ENCODE peak calls at places on chromosomes 5 and 9, in seven cellular contexts. One of them, this sample, is unnamed.

GRCh38 chr5:126536874-126537273 is 58.1 kb downstream of the ALDH7A1 start:
- DNase-seq in tibial artery: no peak
- DNase-seq in fibroblast of lung: peak
- DNase-seq in brain microvascular endothelial cell: no peak
- DNase-seq in right atrium auricular region: no peak
- DNase-seq in ovary: no peak
- DNase-seq in PC-9: no peak
- DNase-seq in this sample: no peak

GRCh38 chr9:98341157-98342102 is 86.0 kb upstream of the TBC1D2 start:
- DNase-seq in brain microvascular endothelial cell: no peak
- DNase-seq in fibroblast of lung: no peak
- DNase-seq in ovary: no peak
- DNase-seq in PC-9: no peak
- DNase-seq in right atrium auricular region: no peak
- DNase-seq in tibial artery: no peak
- DNase-seq in this sample: no peak

GRCh38 chr5:148224131-148224742 is 14.1 kb upstream of the MARCOL start:
- DNase-seq in brain microvascular endothelial cell: no peak
- DNase-seq in ovary: no peak
- DNase-seq in tibial artery: no peak
- DNase-seq in right atrium auricular region: no peak
- DNase-seq in fibroblast of lung: no peak
- DNase-seq in PC-9: peak
- DNase-seq in this sample: no peak

GRCh38 chr5:64784451-64785025 is 15.8 kb downstream of the CWC27 start:
- DNase-seq in ovary: peak
- DNase-seq in fibroblast of lung: peak
- DNase-seq in tibial artery: peak
- DNase-seq in brain microvascular endothelial cell: peak
- DNase-seq in PC-9: peak
- DNase-seq in right atrium auricular region: peak
- DNase-seq in this sample: no peak

GRCh38 chr9:4691794-4692193 is 12.4 kb downstream of the CDC37L1 start:
- DNase-seq in fibroblast of lung: no peak
- DNase-seq in tibial artery: no peak
- DNase-seq in right atrium auricular region: no peak
- DNase-seq in PC-9: no peak
- DNase-seq in brain microvascular endothelial cell: no peak
- DNase-seq in ovary: no peak
- DNase-seq in this sample: no peak

GRCh38 chr5:138696501-138696900 is 56.7 kb upstream of the CTNNA1 start:
- DNase-seq in right atrium auricular region: no peak
- DNase-seq in ovary: no peak
- DNase-seq in brain microvascular endothelial cell: peak
- DNase-seq in tibial artery: no peak
- DNase-seq in fibroblast of lung: no peak
- DNase-seq in PC-9: peak
- DNase-seq in this sample: no peak

GRCh38 chr5:78929833-78930232 is 55.3 kb downstream of the ARSB start:
- DNase-seq in right atrium auricular region: no peak
- DNase-seq in ovary: no peak
- DNase-seq in PC-9: no peak
- DNase-seq in brain microvascular endothelial cell: no peak
- DNase-seq in tibial artery: no peak
- DNase-seq in fibroblast of lung: no peak
- DNase-seq in this sample: no peak

GRCh38 chr9:21688108-21689102 is 114.0 kb upstream of the MTAP start:
- DNase-seq in tibial artery: no peak
- DNase-seq in PC-9: peak
- DNase-seq in brain microvascular endothelial cell: peak
- DNase-seq in fibroblast of lung: peak
- DNase-seq in right atrium auricular region: no peak
- DNase-seq in ovary: no peak
- DNase-seq in this sample: no peak

GRCh38 chr5:142368529-142368928 is 43.7 kb upstream of the SPRY4 start:
- DNase-seq in fibroblast of lung: no peak
- DNase-seq in right atrium auricular region: no peak
- DNase-seq in tibial artery: peak
- DNase-seq in PC-9: no peak
- DNase-seq in brain microvascular endothelial cell: no peak
- DNase-seq in ovary: no peak
- DNase-seq in this sample: no peak

GRCh38 chr5:93717162-93717561 is 24.2 kb downstream of the POU5F2 start:
- DNase-seq in fibroblast of lung: peak
- DNase-seq in tibial artery: no peak
- DNase-seq in brain microvascular endothelial cell: peak
- DNase-seq in PC-9: no peak
- DNase-seq in right atrium auricular region: no peak
- DNase-seq in ovary: no peak
- DNase-seq in this sample: no peak

GRCh38 chr5:154273028-154273617 is 82.6 kb downstream of the GALNT10 start:
- DNase-seq in ovary: peak
- DNase-seq in PC-9: no peak
- DNase-seq in fibroblast of lung: peak
- DNase-seq in tibial artery: no peak
- DNase-seq in brain microvascular endothelial cell: no peak
- DNase-seq in right atrium auricular region: no peak
- DNase-seq in this sample: no peak

GRCh38 chr5:73544429-73545402 is 20.7 kb downstream of the ANKRA2 start:
- DNase-seq in fibroblast of lung: no peak
- DNase-seq in ovary: no peak
- DNase-seq in brain microvascular endothelial cell: no peak
- DNase-seq in tibial artery: no peak
- DNase-seq in PC-9: no peak
- DNase-seq in right atrium auricular region: no peak
- DNase-seq in this sample: peak

GRCh38 chr5:82358454-82358853 is 80.3 kb upstream of the RPS23 start:
- DNase-seq in brain microvascular endothelial cell: no peak
- DNase-seq in PC-9: peak
- DNase-seq in fibroblast of lung: peak
- DNase-seq in right atrium auricular region: no peak
- DNase-seq in tibial artery: no peak
- DNase-seq in ovary: no peak
- DNase-seq in this sample: no peak

GRCh38 chr5:100898504-100899346 is 4.4 kb downstream of the ST8SIA4 start:
- DNase-seq in tibial artery: no peak
- DNase-seq in brain microvascular endothelial cell: no peak
- DNase-seq in PC-9: no peak
- DNase-seq in right atrium auricular region: no peak
- DNase-seq in ovary: no peak
- DNase-seq in fibroblast of lung: no peak
- DNase-seq in this sample: no peak

GRCh38 chr9:129245276-129245675 is 67.2 kb upstream of the IER5L start:
- DNase-seq in PC-9: no peak
- DNase-seq in ovary: peak
- DNase-seq in tibial artery: no peak
- DNase-seq in fibroblast of lung: no peak
- DNase-seq in right atrium auricular region: no peak
- DNase-seq in brain microvascular endothelial cell: peak
- DNase-seq in this sample: no peak

GRCh38 chr9:90966475-90967150 is 165.0 kb downstream of the SYK start:
- DNase-seq in tibial artery: no peak
- DNase-seq in ovary: no peak
- DNase-seq in fibroblast of lung: peak
- DNase-seq in brain microvascular endothelial cell: peak
- DNase-seq in PC-9: no peak
- DNase-seq in right atrium auricular region: no peak
- DNase-seq in this sample: no peak

DNA sequence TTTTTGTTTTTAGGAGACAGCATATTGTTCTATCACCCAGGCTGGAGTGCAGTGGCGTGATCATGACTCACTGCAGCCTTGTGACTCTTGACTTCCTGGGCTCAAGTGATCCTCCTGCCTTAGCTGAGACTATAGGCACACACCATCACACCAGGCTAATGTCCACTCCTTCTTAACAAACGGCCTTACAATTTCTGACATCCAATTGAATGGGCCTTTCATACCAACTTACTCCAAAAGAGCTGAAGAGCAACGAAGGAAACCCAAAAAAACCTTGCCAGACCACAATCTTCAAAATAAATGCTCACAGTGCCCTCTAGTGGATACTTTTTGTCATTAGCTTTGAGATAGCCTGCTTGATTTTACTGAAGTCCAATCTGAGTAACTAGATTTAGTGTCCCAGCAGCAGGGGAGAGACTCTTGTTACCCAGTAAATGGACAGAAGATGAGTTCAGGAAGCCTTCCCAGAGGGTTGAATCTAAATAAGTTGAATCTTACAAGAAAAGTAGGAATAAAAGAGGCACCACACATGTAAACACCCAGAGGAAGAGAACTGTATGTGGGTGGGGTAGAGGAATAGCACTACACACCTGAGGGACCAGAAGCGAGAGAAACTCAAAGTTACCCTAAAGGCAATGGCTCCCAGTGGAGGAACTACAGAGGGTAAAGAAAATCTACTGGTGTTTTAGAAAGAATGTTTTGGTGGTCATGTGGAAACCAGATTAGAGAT is 9.3 kb downstream of the ZNF622 start:
- DNase-seq in right atrium auricular region: peak
- DNase-seq in brain microvascular endothelial cell: peak
- DNase-seq in fibroblast of lung: peak
- DNase-seq in tibial artery: no peak
- DNase-seq in ovary: no peak
- DNase-seq in PC-9: peak
- DNase-seq in this sample: peak
- TF ChIP-seq CTCF in right atrium auricular region: peak
- TF ChIP-seq CTCF in brain microvascular endothelial cell: peak
- TF ChIP-seq CTCF in fibroblast of lung: peak
- TF ChIP-seq CTCF in tibial artery: peak
- TF ChIP-seq CTCF in ovary: peak
- TF ChIP-seq CTCF in PC-9: peak
- TF ChIP-seq CTCF in this sample: peak

GRCh38 chr9:94911211-94911610 is 184.7 kb downstream of the AOPEP start:
- DNase-seq in tibial artery: no peak
- DNase-seq in PC-9: no peak
- DNase-seq in brain microvascular endothelial cell: no peak
- DNase-seq in right atrium auricular region: peak
- DNase-seq in fibroblast of lung: no peak
- DNase-seq in ovary: no peak
- DNase-seq in this sample: no peak
- H3K27ac ChIP-seq in tibial artery: no peak
- H3K27ac ChIP-seq in PC-9: no peak
- H3K27ac ChIP-seq in brain microvascular endothelial cell: no peak
- H3K27ac ChIP-seq in right atrium auricular region: no peak
- H3K27ac ChIP-seq in fibroblast of lung: no peak
- H3K27ac ChIP-seq in ovary: no peak
- H3K27ac ChIP-seq in this sample: no peak

GRCh38 chr5:109692852-109693251 is 3.1 kb downstream of the MAN2A1 start:
- DNase-seq in brain microvascular endothelial cell: no peak
- DNase-seq in PC-9: no peak
- DNase-seq in right atrium auricular region: no peak
- DNase-seq in fibroblast of lung: no peak
- DNase-seq in tibial artery: no peak
- DNase-seq in ovary: no peak
- DNase-seq in this sample: no peak

GRCh38 chr5:109693535-109694152 is 3.9 kb downstream of the MAN2A1 start:
- DNase-seq in fibroblast of lung: peak
- DNase-seq in PC-9: no peak
- DNase-seq in tibial artery: no peak
- DNase-seq in ovary: no peak
- DNase-seq in brain microvascular endothelial cell: no peak
- DNase-seq in right atrium auricular region: no peak
- DNase-seq in this sample: no peak

GRCh38 chr5:109690456-109691247 is 925 bp downstream of the MAN2A1 start:
- DNase-seq in tibial artery: peak
- DNase-seq in PC-9: peak
- DNase-seq in fibroblast of lung: peak
- DNase-seq in brain microvascular endothelial cell: peak
- DNase-seq in right atrium auricular region: peak
- DNase-seq in ovary: peak
- DNase-seq in this sample: peak

GRCh38 chr5:109691248-109691574 is 1.5 kb downstream of the MAN2A1 start:
- DNase-seq in brain microvascular endothelial cell: no peak
- DNase-seq in tibial artery: no peak
- DNase-seq in ovary: no peak
- DNase-seq in PC-9: no peak
- DNase-seq in fibroblast of lung: no peak
- DNase-seq in right atrium auricular region: no peak
- DNase-seq in this sample: no peak

DNA sequence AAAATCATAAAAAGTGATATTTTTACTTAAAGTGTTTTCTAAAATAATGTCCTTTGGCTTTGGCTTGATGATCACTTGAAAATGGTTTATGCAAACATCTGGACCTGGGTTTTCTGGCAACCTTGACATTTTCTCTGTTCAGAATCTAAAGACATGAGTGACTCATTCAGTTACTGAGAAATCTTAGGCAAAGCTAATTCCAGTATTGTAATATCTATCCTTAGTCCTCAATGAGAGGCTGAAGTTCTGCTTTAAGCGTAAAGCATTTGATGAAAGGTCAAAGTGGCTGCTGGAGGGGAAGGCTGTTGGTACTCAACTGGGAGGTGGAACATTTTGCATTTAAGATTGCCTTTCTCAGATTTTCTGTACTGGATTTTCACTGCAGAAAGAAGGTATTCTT is 2.3 kb downstream of the MAN2A1 start:
- DNase-seq in PC-9: no peak
- DNase-seq in tibial artery: no peak
- DNase-seq in fibroblast of lung: peak
- DNase-seq in ovary: no peak
- DNase-seq in brain microvascular endothelial cell: peak
- DNase-seq in right atrium auricular region: no peak
- DNase-seq in this sample: no peak
- H3K4me3 ChIP-seq in PC-9: peak
- H3K4me3 ChIP-seq in tibial artery: peak
- H3K4me3 ChIP-seq in fibroblast of lung: peak
- H3K4me3 ChIP-seq in ovary: peak
- H3K4me3 ChIP-seq in brain microvascular endothelial cell: peak
- H3K4me3 ChIP-seq in right atrium auricular region: no peak
- H3K4me3 ChIP-seq in this sample: no peak

DNA sequence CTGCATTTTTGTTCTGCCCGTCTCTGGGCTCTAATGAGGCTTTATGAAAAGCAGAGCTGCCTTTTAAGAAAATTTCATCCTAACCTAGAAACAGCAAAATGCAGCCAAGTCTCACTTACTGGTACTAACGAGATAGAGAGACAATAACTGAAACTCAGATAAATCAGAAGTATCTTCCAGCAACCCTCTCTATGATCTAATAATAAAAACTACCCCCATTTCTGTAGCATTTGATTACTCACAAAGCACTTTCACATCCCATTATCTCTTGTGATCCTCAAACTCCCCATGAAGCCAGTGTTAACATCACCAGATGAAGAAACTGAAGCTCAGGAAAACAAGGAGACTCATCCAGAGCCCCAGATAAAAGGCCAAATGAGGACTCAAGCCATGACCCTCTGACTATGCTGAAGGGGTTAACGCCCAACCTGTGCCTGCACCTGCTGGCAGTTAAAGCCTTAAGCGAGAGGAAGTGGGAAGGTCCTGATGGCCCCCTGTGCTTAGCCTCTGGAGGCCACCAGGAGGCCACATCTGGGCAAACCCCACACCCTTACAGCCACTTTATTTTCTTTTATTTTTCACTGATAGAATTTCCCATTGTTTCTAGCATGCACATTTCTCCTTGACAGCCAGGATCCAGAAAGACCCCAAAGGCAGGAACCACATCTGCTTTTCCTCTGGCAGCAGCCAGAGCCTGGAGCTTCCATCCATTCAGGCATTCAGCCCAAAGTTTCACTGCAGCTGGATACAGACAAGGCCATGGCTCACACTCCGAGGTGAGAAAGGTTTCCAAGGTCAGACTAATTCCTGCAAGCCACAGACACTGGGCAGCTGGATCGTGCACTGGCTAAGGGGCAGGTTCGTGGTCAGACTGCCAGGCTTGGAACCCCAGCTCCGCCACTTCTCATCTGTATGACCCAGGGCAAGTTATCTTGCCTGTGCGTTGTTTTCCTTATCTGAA is 37.2 kb downstream of the SPOCK1 start:
- DNase-seq in PC-9: no peak
- DNase-seq in ovary: no peak
- DNase-seq in right atrium auricular region: no peak
- DNase-seq in brain microvascular endothelial cell: no peak
- DNase-seq in tibial artery: no peak
- DNase-seq in fibroblast of lung: no peak
- DNase-seq in this sample: no peak
- TF ChIP-seq CTCF in PC-9: no peak
- TF ChIP-seq CTCF in ovary: no peak
- TF ChIP-seq CTCF in right atrium auricular region: no peak
- TF ChIP-seq CTCF in brain microvascular endothelial cell: peak
- TF ChIP-seq CTCF in tibial artery: no peak
- TF ChIP-seq CTCF in fibroblast of lung: peak
- TF ChIP-seq CTCF in this sample: no peak

This sample was measured in left lung.